ENCODE peak calls at places on chromosomes 7 and 10, in nine cellular contexts. One of them, this sample, is unnamed.

GRCh38 chr7:31702354-31702753 is 15.3 kb downstream of the PPP1R17 start:
- DNase-seq in SK-N-SH: no peak
- DNase-seq in GM23248: no peak
- DNase-seq in MM.1S: no peak
- DNase-seq in HCT116: no peak
- DNase-seq in PC-3: no peak
- DNase-seq in hepatocyte: no peak
- DNase-seq in OCI-LY7: no peak
- DNase-seq in neural progenitor cell: no peak
- DNase-seq in this sample: no peak

GRCh38 chr10:132701099-132701845 is 84.7 kb downstream of the NKX6-2 start:
- DNase-seq in HCT116: no peak
- DNase-seq in GM23248: no peak
- DNase-seq in MM.1S: no peak
- DNase-seq in OCI-LY7: no peak
- DNase-seq in neural progenitor cell: no peak
- DNase-seq in SK-N-SH: no peak
- DNase-seq in hepatocyte: no peak
- DNase-seq in PC-3: no peak
- DNase-seq in this sample: no peak

GRCh38 chr10:125105856-125106255 is 54.5 kb downstream of the CTBP2 start:
- DNase-seq in SK-N-SH: no peak
- DNase-seq in HCT116: no peak
- DNase-seq in neural progenitor cell: no peak
- DNase-seq in hepatocyte: no peak
- DNase-seq in PC-3: no peak
- DNase-seq in OCI-LY7: no peak
- DNase-seq in GM23248: no peak
- DNase-seq in MM.1S: no peak
- DNase-seq in this sample: no peak

GRCh38 chr7:108001759-108002725 is 919 bp downstream of the LAMB1 start:
- DNase-seq in GM23248: peak; percentile 79
- DNase-seq in PC-3: no peak
- DNase-seq in neural progenitor cell: peak; percentile 48
- DNase-seq in SK-N-SH: peak; percentile 95
- DNase-seq in HCT116: no peak
- DNase-seq in hepatocyte: peak; percentile 45
- DNase-seq in OCI-LY7: no peak
- DNase-seq in MM.1S: no peak
- DNase-seq in this sample: peak; percentile 56

GRCh38 chr10:108812906-108813305 is 1110.4 kb downstream of the XPNPEP1 start:
- DNase-seq in SK-N-SH: no peak
- DNase-seq in hepatocyte: no peak
- DNase-seq in PC-3: no peak
- DNase-seq in neural progenitor cell: no peak
- DNase-seq in OCI-LY7: no peak
- DNase-seq in GM23248: no peak
- DNase-seq in HCT116: no peak
- DNase-seq in MM.1S: no peak
- DNase-seq in this sample: no peak

GRCh38 chr7:16098058-16098457 is 323.3 kb downstream of the CRPPA start:
- DNase-seq in GM23248: no peak
- DNase-seq in hepatocyte: no peak
- DNase-seq in SK-N-SH: no peak
- DNase-seq in OCI-LY7: no peak
- DNase-seq in MM.1S: no peak
- DNase-seq in PC-3: peak; percentile 43
- DNase-seq in HCT116: no peak
- DNase-seq in neural progenitor cell: no peak
- DNase-seq in this sample: no peak

GRCh38 chr10:8043569-8044306 is 10.8 kb upstream of the GATA3 start:
- DNase-seq in GM23248: no peak
- DNase-seq in MM.1S: no peak
- DNase-seq in neural progenitor cell: peak; percentile 82
- DNase-seq in PC-3: no peak
- DNase-seq in SK-N-SH: peak; percentile 25
- DNase-seq in OCI-LY7: no peak
- DNase-seq in hepatocyte: peak; percentile 33
- DNase-seq in HCT116: no peak
- DNase-seq in this sample: peak; percentile 89

GRCh38 chr10:32326680-32327363 is 20.1 kb downstream of the EPC1 start:
- DNase-seq in PC-3: peak; percentile 57
- DNase-seq in GM23248: no peak
- DNase-seq in hepatocyte: no peak
- DNase-seq in HCT116: no peak
- DNase-seq in MM.1S: no peak
- DNase-seq in OCI-LY7: no peak
- DNase-seq in SK-N-SH: no peak
- DNase-seq in neural progenitor cell: no peak
- DNase-seq in this sample: no peak

GRCh38 chr10:788796-789748 is 99.6 kb upstream of the DIP2C start:
- DNase-seq in SK-N-SH: peak; percentile 91
- DNase-seq in MM.1S: no peak
- DNase-seq in hepatocyte: peak; percentile 80
- DNase-seq in OCI-LY7: no peak
- DNase-seq in PC-3: peak; percentile 69
- DNase-seq in GM23248: peak; percentile 92
- DNase-seq in HCT116: peak; percentile 18
- DNase-seq in neural progenitor cell: peak; percentile 72
- DNase-seq in this sample: peak; percentile 85

GRCh38 chr7:80070391-80070790 is 64.2 kb upstream of the GNAI1 start:
- DNase-seq in hepatocyte: no peak
- DNase-seq in PC-3: no peak
- DNase-seq in OCI-LY7: no peak
- DNase-seq in neural progenitor cell: no peak
- DNase-seq in HCT116: no peak
- DNase-seq in SK-N-SH: no peak
- DNase-seq in MM.1S: no peak
- DNase-seq in GM23248: peak; percentile 30
- DNase-seq in this sample: no peak

GRCh38 chr7:36309716-36310115 is 79.9 kb upstream of the ANLN start:
- DNase-seq in GM23248: no peak
- DNase-seq in hepatocyte: no peak
- DNase-seq in OCI-LY7: no peak
- DNase-seq in neural progenitor cell: no peak
- DNase-seq in SK-N-SH: no peak
- DNase-seq in HCT116: no peak
- DNase-seq in MM.1S: no peak
- DNase-seq in PC-3: no peak
- DNase-seq in this sample: no peak

GRCh38 chr10:78560393-78560688 is 508.4 kb upstream of the ZMIZ1 start:
- DNase-seq in neural progenitor cell: no peak
- DNase-seq in SK-N-SH: no peak
- DNase-seq in MM.1S: no peak
- DNase-seq in GM23248: no peak
- DNase-seq in OCI-LY7: no peak
- DNase-seq in PC-3: no peak
- DNase-seq in HCT116: no peak
- DNase-seq in hepatocyte: no peak
- DNase-seq in this sample: no peak

GRCh38 chr10:124554085-124554858 is 92.6 kb downstream of the LHPP start:
- DNase-seq in neural progenitor cell: no peak
- DNase-seq in HCT116: no peak
- DNase-seq in OCI-LY7: no peak
- DNase-seq in SK-N-SH: no peak
- DNase-seq in PC-3: no peak
- DNase-seq in hepatocyte: no peak
- DNase-seq in MM.1S: no peak
- DNase-seq in GM23248: no peak
- DNase-seq in this sample: no peak

GRCh38 chr10:19499291-19499765 is 316.9 kb upstream of the PLXDC2 start:
- DNase-seq in OCI-LY7: no peak
- DNase-seq in neural progenitor cell: no peak
- DNase-seq in GM23248: no peak
- DNase-seq in SK-N-SH: no peak
- DNase-seq in hepatocyte: no peak
- DNase-seq in MM.1S: no peak
- DNase-seq in HCT116: no peak
- DNase-seq in PC-3: peak; percentile 17
- DNase-seq in this sample: no peak

GRCh38 chr10:19500959-19501358 is 315.3 kb upstream of the PLXDC2 start:
- DNase-seq in HCT116: no peak
- DNase-seq in SK-N-SH: no peak
- DNase-seq in OCI-LY7: no peak
- DNase-seq in hepatocyte: no peak
- DNase-seq in PC-3: no peak
- DNase-seq in GM23248: no peak
- DNase-seq in neural progenitor cell: no peak
- DNase-seq in MM.1S: no peak
- DNase-seq in this sample: no peak

GRCh38 chr10:19493917-19494316 is 322.3 kb upstream of the PLXDC2 start:
- DNase-seq in OCI-LY7: no peak
- DNase-seq in SK-N-SH: no peak
- DNase-seq in HCT116: no peak
- DNase-seq in PC-3: no peak
- DNase-seq in GM23248: no peak
- DNase-seq in MM.1S: no peak
- DNase-seq in neural progenitor cell: no peak
- DNase-seq in hepatocyte: no peak
- DNase-seq in this sample: peak; percentile 19

GRCh38 chr10:19498348-19499290 is 317.6 kb upstream of the PLXDC2 start:
- DNase-seq in SK-N-SH: no peak
- DNase-seq in GM23248: peak; percentile 65
- DNase-seq in OCI-LY7: no peak
- DNase-seq in MM.1S: no peak
- DNase-seq in PC-3: peak; percentile 16
- DNase-seq in neural progenitor cell: no peak
- DNase-seq in HCT116: no peak
- DNase-seq in hepatocyte: no peak
- DNase-seq in this sample: no peak
- TF ChIP-seq EZH2phosphoT487 in SK-N-SH: no peak
- TF ChIP-seq EZH2phosphoT487 in GM23248: no peak
- TF ChIP-seq EZH2phosphoT487 in OCI-LY7: no peak
- TF ChIP-seq EZH2phosphoT487 in MM.1S: no peak
- TF ChIP-seq EZH2phosphoT487 in PC-3: no peak
- TF ChIP-seq EZH2phosphoT487 in neural progenitor cell: no peak
- TF ChIP-seq EZH2phosphoT487 in HCT116: no peak
- TF ChIP-seq EZH2phosphoT487 in hepatocyte: no peak
- TF ChIP-seq EZH2phosphoT487 in this sample: no peak

GRCh38 chr10:15169555-15170407 is 1.3 kb upstream of the NMT2 start:
- DNase-seq in HCT116: no peak
- DNase-seq in PC-3: no peak
- DNase-seq in neural progenitor cell: peak; percentile 7
- DNase-seq in hepatocyte: no peak
- DNase-seq in GM23248: no peak
- DNase-seq in OCI-LY7: peak; percentile 5
- DNase-seq in MM.1S: no peak
- DNase-seq in SK-N-SH: no peak
- DNase-seq in this sample: no peak
- TF ChIP-seq EZH2phosphoT487 in HCT116: no peak
- TF ChIP-seq EZH2phosphoT487 in PC-3: no peak
- TF ChIP-seq EZH2phosphoT487 in neural progenitor cell: no peak
- TF ChIP-seq EZH2phosphoT487 in hepatocyte: no peak
- TF ChIP-seq EZH2phosphoT487 in GM23248: no peak
- TF ChIP-seq EZH2phosphoT487 in OCI-LY7: no peak
- TF ChIP-seq EZH2phosphoT487 in MM.1S: no peak
- TF ChIP-seq EZH2phosphoT487 in SK-N-SH: no peak
- TF ChIP-seq EZH2phosphoT487 in this sample: no peak

DNA sequence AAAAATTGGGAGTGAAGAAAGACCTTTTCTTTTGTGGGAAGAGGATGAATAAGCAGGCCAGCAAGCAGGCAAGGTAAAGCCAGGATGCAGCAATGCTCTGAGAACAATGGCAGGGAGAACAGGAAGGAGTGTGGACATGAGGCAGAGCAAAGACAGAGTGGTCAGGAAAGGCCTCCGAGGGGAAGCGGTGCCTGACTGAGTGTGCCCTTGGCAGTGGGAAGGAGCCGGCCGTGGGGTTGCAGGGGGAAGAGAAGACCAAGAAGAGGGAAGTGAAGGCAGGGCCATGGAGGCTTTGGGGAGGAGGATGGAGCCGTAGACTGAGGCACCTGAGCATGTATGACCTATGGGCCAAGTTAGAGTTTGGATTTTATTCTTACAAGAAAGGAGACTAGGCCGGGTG is 21.9 kb upstream of the ZNF212 start:
- DNase-seq in MM.1S: no peak
- DNase-seq in SK-N-SH: no peak
- DNase-seq in HCT116: no peak
- DNase-seq in OCI-LY7: no peak
- DNase-seq in PC-3: no peak
- DNase-seq in hepatocyte: no peak
- DNase-seq in neural progenitor cell: no peak
- DNase-seq in GM23248: no peak
- DNase-seq in this sample: no peak
- TF ChIP-seq EZH2phosphoT487 in MM.1S: no peak
- TF ChIP-seq EZH2phosphoT487 in SK-N-SH: no peak
- TF ChIP-seq EZH2phosphoT487 in HCT116: no peak
- TF ChIP-seq EZH2phosphoT487 in OCI-LY7: no peak
- TF ChIP-seq EZH2phosphoT487 in PC-3: no peak
- TF ChIP-seq EZH2phosphoT487 in hepatocyte: no peak
- TF ChIP-seq EZH2phosphoT487 in neural progenitor cell: no peak
- TF ChIP-seq EZH2phosphoT487 in GM23248: no peak
- TF ChIP-seq EZH2phosphoT487 in this sample: no peak

GRCh38 chr10:99849057-99849456 is 66.6 kb downstream of the ABCC2 start:
- DNase-seq in HCT116: no peak
- DNase-seq in SK-N-SH: no peak
- DNase-seq in hepatocyte: no peak
- DNase-seq in PC-3: no peak
- DNase-seq in neural progenitor cell: no peak
- DNase-seq in MM.1S: no peak
- DNase-seq in GM23248: no peak
- DNase-seq in OCI-LY7: no peak
- DNase-seq in this sample: no peak

GRCh38 chr10:99844433-99844955 is 62.1 kb downstream of the ABCC2 start:
- DNase-seq in neural progenitor cell: no peak
- DNase-seq in GM23248: no peak
- DNase-seq in hepatocyte: no peak
- DNase-seq in HCT116: no peak
- DNase-seq in PC-3: no peak
- DNase-seq in OCI-LY7: no peak
- DNase-seq in MM.1S: no peak
- DNase-seq in SK-N-SH: no peak
- DNase-seq in this sample: no peak

GRCh38 chr10:99849525-99849924 is 67.1 kb downstream of the ABCC2 start:
- DNase-seq in SK-N-SH: no peak
- DNase-seq in GM23248: no peak
- DNase-seq in OCI-LY7: no peak
- DNase-seq in HCT116: no peak
- DNase-seq in neural progenitor cell: no peak
- DNase-seq in hepatocyte: peak; percentile 53
- DNase-seq in PC-3: no peak
- DNase-seq in MM.1S: no peak
- DNase-seq in this sample: peak; percentile 59

GRCh38 chr10:99843310-99843709 is 60.9 kb downstream of the ABCC2 start:
- DNase-seq in SK-N-SH: no peak
- DNase-seq in PC-3: no peak
- DNase-seq in hepatocyte: no peak
- DNase-seq in MM.1S: no peak
- DNase-seq in HCT116: no peak
- DNase-seq in neural progenitor cell: peak; percentile 9
- DNase-seq in OCI-LY7: no peak
- DNase-seq in GM23248: peak; percentile 67
- DNase-seq in this sample: no peak

DNA sequence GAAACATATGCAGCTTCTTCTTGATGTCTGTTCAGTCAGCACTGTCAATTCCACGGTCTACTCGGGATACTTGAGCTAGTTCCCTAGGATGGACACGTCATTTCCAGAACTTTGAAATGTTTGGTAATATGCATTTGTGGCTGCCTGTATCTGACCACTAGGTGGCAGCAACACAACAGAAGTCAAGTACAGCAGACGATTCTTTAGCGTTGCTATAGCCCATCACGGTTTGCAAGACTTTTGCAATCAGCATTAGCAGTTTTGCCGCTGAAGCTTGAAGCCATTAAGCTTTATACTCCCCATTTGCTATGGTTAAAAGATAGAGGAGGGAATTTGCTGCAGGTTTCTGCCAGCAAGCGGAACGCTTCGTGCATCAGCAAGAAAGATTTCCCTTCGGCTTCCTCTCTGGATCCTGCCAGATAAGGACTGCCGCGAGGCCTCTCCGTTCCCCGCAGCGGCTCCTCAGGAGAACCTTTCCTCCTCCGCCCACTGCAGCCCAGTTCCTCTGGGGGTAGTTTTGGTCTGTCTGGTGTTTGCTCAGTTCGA is 63.5 kb downstream of the ABCC2 start:
- DNase-seq in OCI-LY7: peak; percentile 90
- DNase-seq in SK-N-SH: peak; percentile 71
- DNase-seq in hepatocyte: peak; percentile 93
- DNase-seq in PC-3: peak; percentile 90
- DNase-seq in MM.1S: peak; percentile 78
- DNase-seq in HCT116: peak; percentile 86
- DNase-seq in GM23248: peak; percentile 94
- DNase-seq in neural progenitor cell: peak; percentile 88
- DNase-seq in this sample: peak; percentile 95
- TF ChIP-seq EZH2phosphoT487 in OCI-LY7: no peak
- TF ChIP-seq EZH2phosphoT487 in SK-N-SH: no peak
- TF ChIP-seq EZH2phosphoT487 in hepatocyte: no peak
- TF ChIP-seq EZH2phosphoT487 in PC-3: no peak
- TF ChIP-seq EZH2phosphoT487 in MM.1S: no peak
- TF ChIP-seq EZH2phosphoT487 in HCT116: no peak
- TF ChIP-seq EZH2phosphoT487 in GM23248: no peak
- TF ChIP-seq EZH2phosphoT487 in neural progenitor cell: no peak
- TF ChIP-seq EZH2phosphoT487 in this sample: no peak